ENCODE peak calls at places on chromosome 11, in four cellular contexts. V is K562, K is GM12878, Q is IMR-90. M is an unnamed sample.

GRCh38 chr11:91104237-91104636 is 881.4 kb upstream of the CHORDC1 start:
- DNase-seq in V (no peak), K (no peak), Q (peak), M (peak)

GRCh38 chr11:81030186-81030585 is 1589.4 kb upstream of the TENM4 start:
- DNase-seq in V (no peak), K (no peak), Q (no peak), M (no peak)

GRCh38 chr11:58807358-58807757 is 37.1 kb downstream of the GLYATL2 start:
- DNase-seq in V (no peak), K (no peak), Q (no peak), M (no peak)

GRCh38 chr11:46674463-46675287 is 25.7 kb downstream of the ARHGAP1 start:
- DNase-seq in V (peak), K (no peak), Q (peak), M (no peak)

GRCh38 chr11:36149538-36150242 is 139.5 kb downstream of the COMMD9 start:
- DNase-seq in V (peak), K (peak), Q (peak), M (peak)

GRCh38 chr11:115153731-115154354 is 350.4 kb downstream of the CADM1 start:
- DNase-seq in V (no peak), K (no peak), Q (no peak), M (no peak)

GRCh38 chr11:109521571-109522086 is 99.6 kb downstream of the C11orf87 start:
- DNase-seq in V (no peak), K (no peak), Q (no peak), M (no peak)

GRCh38 chr11:58564226-58564625 is 11.4 kb downstream of the LPXN start:
- DNase-seq in V (no peak), K (no peak), Q (no peak), M (no peak)

GRCh38 chr11:119422505-119423416 is at the start of gene THY1:
- DNase-seq in V (no peak), K (no peak), Q (peak), M (no peak)

GRCh38 chr11:10605941-10606381 is 37.5 kb upstream of the LYVE1 start:
- DNase-seq in V (peak), K (no peak), Q (peak), M (no peak)

GRCh38 chr11:115660072-115660805 is 156.0 kb upstream of the CADM1 start:
- DNase-seq in V (no peak), K (no peak), Q (no peak), M (no peak)

GRCh38 chr11:35082322-35083180 is 56.4 kb upstream of the CD44 start:
- DNase-seq in V (peak), K (peak), Q (peak), M (peak)

GRCh38 chr11:117907276-117908110 is 21.7 kb downstream of the TMPRSS13 start:
- DNase-seq in V (peak), K (peak), Q (peak), M (peak)
- TF ChIP-seq ELK1 in V (no peak), K (no peak), Q (no peak), M (no peak)

DNA sequence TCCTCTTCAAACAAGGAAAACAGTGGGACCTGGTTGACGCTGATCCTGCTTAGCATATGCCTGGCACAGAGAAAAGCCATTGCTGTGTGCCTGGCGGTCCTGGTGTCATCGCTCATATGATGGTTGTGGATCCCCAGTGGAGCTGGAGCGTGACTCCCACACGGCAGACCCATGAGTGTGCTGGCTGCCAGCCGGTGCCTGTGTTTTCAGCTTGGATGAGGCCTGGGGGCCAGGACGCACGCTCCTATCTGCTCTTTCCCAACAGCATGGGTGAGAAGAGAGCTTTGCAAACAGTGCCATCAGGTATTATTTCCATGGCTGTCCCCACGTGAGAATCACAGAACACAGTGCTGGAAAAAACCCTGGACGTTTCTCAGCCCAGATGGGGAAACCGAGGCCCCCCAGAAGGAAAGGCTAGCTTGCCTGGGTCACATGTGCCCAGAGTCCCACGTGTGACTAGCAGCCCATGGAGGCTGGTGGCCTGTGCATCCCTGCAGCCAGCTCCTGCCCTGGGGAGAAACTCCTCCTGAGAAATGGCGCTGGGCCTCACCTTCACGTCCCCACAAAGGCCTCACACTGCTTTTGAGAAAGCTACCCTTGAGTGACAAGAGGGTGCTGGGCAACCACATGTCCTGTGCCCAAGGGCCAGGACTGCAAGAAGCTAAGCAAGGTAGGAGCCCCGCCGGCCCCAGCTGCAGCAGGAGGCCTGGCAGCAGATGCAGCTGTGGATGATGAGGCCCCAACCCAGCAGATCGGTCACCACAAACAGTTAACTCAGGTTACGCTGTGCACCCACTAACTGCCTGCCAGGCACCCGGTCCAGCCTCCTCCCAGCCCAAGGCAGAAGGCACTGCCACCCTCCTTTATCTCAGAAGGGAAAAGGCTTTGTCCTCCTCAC is 4.2 kb downstream of the CDKN1C start:
- DNase-seq in V (no peak), K (no peak), Q (no peak), M (no peak)
- TF ChIP-seq ELK1 in V (no peak), K (no peak), Q (no peak), M (no peak)

DNA sequence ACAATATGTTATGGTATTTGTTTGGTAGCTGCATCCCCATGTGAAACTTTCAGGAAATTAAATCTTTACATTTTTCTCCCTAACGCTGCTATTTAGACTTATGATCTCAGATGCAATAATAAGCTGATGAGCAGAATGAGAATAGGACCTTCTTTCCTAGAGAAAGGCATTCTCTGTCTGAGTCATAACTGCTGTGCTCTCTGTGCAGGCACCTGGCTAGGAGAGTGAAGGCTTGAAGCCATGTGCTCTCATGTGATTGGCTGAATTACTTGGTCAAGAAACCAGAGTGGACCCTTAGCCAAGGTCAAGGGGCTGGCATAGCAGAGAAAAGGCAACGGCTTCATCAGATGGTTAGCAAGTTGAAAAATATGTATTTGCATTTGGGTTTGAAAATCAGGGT is 185.0 kb downstream of the ADAMTS15 start:
- DNase-seq in V (no peak), K (no peak), Q (peak), M (no peak)
- TF ChIP-seq ELK1 in V (no peak), K (no peak), Q (no peak), M (no peak)

GRCh38 chr11:64323373-64323772 is 5.5 kb downstream of the PRDX5 start:
- DNase-seq in V (no peak), K (no peak), Q (no peak), M (no peak)

GRCh38 chr11:64324692-64325469 is 7.0 kb downstream of the PRDX5 start:
- DNase-seq in V (no peak), K (no peak), Q (no peak), M (no peak)

GRCh38 chr11:64321533-64321932 is 3.6 kb downstream of the PRDX5 start:
- DNase-seq in V (no peak), K (no peak), Q (peak), M (no peak)

GRCh38 chr11:64321026-64321425 is 3.1 kb downstream of the PRDX5 start:
- DNase-seq in V (no peak), K (no peak), Q (no peak), M (no peak)

DNA sequence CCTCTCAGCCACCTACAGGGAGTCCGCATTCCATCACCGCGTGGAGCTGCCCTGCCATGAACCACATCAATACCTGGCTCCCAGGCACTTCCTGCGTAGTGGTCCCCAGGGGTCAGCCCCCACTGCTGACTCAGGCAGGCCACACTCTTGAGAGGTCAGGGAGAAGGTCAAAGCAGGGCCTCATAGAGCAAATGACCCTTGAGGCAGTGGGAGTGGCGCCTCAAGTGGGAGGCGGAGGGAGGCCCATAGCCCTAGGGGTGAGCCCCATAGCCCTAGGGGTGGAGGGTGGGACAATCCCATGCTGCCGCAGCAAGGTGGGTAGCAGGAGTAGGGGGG is 5.0 kb downstream of the PRDX5 start:
- DNase-seq in V (peak), K (no peak), Q (no peak), M (no peak)
- TF ChIP-seq ELK1 in V (no peak), K (no peak), Q (no peak), M (no peak)

GRCh38 chr11:2975594-2975993 is 16.5 kb downstream of the NAP1L4 start:
- DNase-seq in V (peak), K (no peak), Q (peak), M (peak)
- TF ChIP-seq ELK1 in V (no peak), K (no peak), Q (no peak), M (no peak)

GRCh38 chr11:12865871-12866595 is 143.1 kb upstream of the RASSF10 start:
- DNase-seq in V (no peak), K (no peak), Q (no peak), M (no peak)

GRCh38 chr11:12867531-12867930 is 141.6 kb upstream of the RASSF10 start:
- DNase-seq in V (peak), K (no peak), Q (no peak), M (no peak)

GRCh38 chr11:12871788-12872321 is 137.3 kb upstream of the RASSF10 start:
- DNase-seq in V (no peak), K (no peak), Q (peak), M (no peak)

GRCh38 chr11:12871251-12871650 is 137.9 kb upstream of the RASSF10 start:
- DNase-seq in V (no peak), K (no peak), Q (no peak), M (no peak)

GRCh38 chr11:12868315-12869073 is 140.6 kb upstream of the RASSF10 start:
- DNase-seq in V (peak), K (no peak), Q (peak), M (no peak)
- TF ChIP-seq ELK1 in V (no peak), K (no peak), Q (no peak), M (no peak)

DNA sequence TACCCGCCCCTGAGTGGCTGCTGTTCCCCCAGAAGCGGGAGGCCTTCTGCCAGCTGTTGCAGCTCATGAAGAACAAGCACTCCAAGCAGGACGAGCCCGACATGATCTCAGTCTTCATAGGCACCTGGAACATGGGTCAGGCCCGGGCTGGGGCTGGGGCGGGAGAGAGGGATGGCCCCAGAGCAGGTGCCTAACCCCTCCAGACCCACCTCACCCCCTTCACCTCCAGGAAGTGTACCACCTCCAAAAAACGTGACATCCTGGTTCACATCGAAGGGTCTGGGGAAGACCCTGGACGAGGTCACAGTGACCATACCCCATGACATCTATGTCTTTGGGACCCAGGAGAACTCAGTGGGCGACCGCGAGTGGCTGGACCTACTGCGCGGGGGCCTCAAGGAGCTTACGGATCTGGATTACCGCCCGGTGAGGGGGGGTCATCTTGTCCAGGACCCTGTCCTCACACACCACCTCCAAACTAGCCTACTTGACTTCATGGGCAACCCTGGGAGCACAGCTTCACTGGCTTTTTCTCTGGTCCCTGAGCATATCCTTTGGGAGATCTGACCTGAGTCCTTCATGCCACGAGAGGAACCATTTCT is 6.3 kb downstream of the INPPL1 start:
- DNase-seq in V (no peak), K (no peak), Q (no peak), M (no peak)
- TF ChIP-seq ELK1 in V (no peak), K (no peak), Q (no peak), M (no peak)

DNA sequence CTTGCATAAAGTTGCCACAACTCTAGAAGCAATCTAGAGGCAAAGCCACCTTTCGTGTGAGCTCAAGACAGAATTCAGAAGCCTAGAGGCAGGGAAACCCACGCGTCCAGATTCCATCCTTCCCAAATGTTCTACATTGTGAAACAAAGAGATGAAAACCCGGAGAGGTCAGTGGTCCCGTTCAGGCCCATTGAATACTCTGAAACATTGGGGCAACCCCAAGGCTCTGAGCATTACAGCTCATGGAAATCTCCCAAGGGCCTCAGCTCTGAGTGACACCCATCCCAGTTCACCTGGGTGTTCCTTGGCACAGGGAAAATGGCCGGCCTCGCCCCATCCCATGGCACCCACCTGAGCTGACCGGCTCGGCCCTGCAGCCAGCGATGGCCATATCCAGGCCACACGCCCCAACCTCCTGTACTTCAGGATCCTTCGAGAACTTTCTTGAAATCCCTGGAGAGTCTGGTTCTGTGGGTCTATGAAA is 128.6 kb upstream of the FGF3 start:
- DNase-seq in V (no peak), K (no peak), Q (no peak), M (no peak)
- TF ChIP-seq ELK1 in V (no peak), K (no peak), Q (no peak), M (no peak)

DNA sequence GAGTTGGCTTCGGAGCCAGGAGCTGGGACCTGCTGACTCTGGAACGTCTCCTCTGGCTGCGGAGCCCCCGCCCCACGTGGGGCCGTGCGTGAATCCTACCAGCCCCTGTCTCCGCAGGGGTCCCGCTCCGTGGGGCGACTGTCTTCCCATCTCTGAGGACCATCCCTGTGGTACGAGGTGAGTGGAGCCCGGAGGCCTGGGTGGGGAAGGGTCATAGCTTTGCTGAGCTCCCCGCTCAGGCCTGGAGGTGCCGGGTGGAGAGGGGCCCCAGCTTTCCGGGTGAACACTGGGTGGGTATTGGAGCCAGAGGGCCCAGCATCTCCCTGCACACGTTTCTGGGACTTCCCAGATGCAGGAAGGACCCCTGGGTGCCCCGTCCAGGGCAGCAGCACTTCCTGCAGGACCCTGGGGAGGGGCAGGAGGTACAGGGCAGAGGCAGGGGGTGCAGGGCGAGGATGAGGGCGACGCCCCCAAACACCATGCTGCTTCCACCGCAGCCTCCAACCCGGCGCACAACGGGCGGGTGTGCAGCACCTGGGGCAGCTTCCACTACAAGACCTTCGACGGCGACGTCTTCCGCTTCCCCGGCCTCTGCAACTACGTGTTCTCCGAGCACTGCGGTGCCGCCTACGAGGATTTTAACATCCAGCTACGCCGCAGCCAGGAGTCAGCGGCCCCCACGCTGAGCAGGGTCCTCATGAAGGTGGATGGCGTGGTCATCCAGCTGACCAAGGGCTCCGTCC is 3.8 kb downstream of the MUC5AC start:
- DNase-seq in V (no peak), K (no peak), Q (no peak), M (no peak)
- TF ChIP-seq ELK1 in V (no peak), K (no peak), Q (no peak), M (no peak)

GRCh38 chr11:61891331-61892084 is at the start of gene FADS3:
- DNase-seq in V (peak), K (no peak), Q (peak), M (peak)
- TF ChIP-seq ELK1 in V (no peak), K (no peak), Q (no peak), M (no peak)

M was measured in A549.